ENCODE peak calls at places on chromosomes 5 and 9, in six cellular contexts. I is activated effector memory CD4-positive, alpha-beta T cell treated with anti-CD3 and anti-CD28 coated beads, Interleukin-2, amount 50 U/mL, for 16 hours; R is H7; P is adrenal gland; D is GM03348; E is body of pancreas. O is an unnamed sample.

GRCh38 chr9:70352356-70352755 is 62.1 kb downstream of the KLF9 start:
- DNase-seq in R (no peak), D (peak; percentile 14), I (no peak), P (no peak), E (no peak), O (no peak)

GRCh38 chr9:133679466-133680051 is 43.4 kb downstream of the DBH start:
- DNase-seq in R (no peak), P (peak; percentile 23), E (no peak), D (no peak), I (no peak), O (no peak)

GRCh38 chr5:125232779-125233230 is 486.4 kb upstream of the ZNF608 start:
- DNase-seq in P (peak; percentile 17), E (no peak), D (peak; percentile 36), R (no peak), I (no peak), O (no peak)

GRCh38 chr5:131496400-131496713 is 138.7 kb downstream of the RAPGEF6 start:
- DNase-seq in E (no peak), P (no peak), R (no peak), I (no peak), D (no peak), O (peak; percentile 32)

GRCh38 chr5:107322936-107323335 is 347.8 kb downstream of the EFNA5 start:
- DNase-seq in P (no peak), R (no peak), D (no peak), E (no peak), I (no peak), O (no peak)

GRCh38 chr5:34695275-34696032 is 39.3 kb downstream of the RAI14 start:
- DNase-seq in R (no peak), I (no peak), E (no peak), P (no peak), D (no peak), O (peak; percentile 24)

GRCh38 chr5:107413754-107414153 is 257.0 kb downstream of the EFNA5 start:
- DNase-seq in I (no peak), P (no peak), E (no peak), R (no peak), D (no peak), O (no peak)

GRCh38 chr5:137344723-137345322 is 154.3 kb downstream of the SPOCK1 start:
- DNase-seq in D (peak; percentile 57), E (peak; percentile 49), I (no peak), R (peak; percentile 28), P (peak; percentile 53), O (no peak)

GRCh38 chr9:113988951-113989780 is 88.9 kb downstream of the AMBP start:
- DNase-seq in P (peak; percentile 18), I (no peak), R (peak; percentile 39), E (peak; percentile 26), D (no peak), O (no peak)

O was measured in GM06990.